ENCODE peak calls at places on chromosomes 12 and 14, in four cellular contexts. C is K562, H is endothelial cell of umbilical vein, D is HCT116. R is an unnamed sample.

GRCh38 chr12:131511391-131511802 is 199.5 kb upstream of the SFSWAP start:
- DNase-seq in C (no peak), H (peak), D (peak), R (peak)

GRCh38 chr14:100078997-100079561 is 13.9 kb downstream of the EVL start:
- DNase-seq in C (peak), H (peak), D (no peak), R (peak)

GRCh38 chr14:47262801-47263200 is 412.6 kb downstream of the MDGA2 start:
- DNase-seq in C (no peak), H (no peak), D (no peak), R (no peak)

GRCh38 chr12:85588221-85588620 is 248.0 kb downstream of the RASSF9 start:
- DNase-seq in C (no peak), H (peak), D (no peak), R (no peak)

GRCh38 chr14:32331227-32331597 is 2.1 kb downstream of the AKAP6 start:
- DNase-seq in C (peak), H (no peak), D (no peak), R (no peak)

GRCh38 chr12:121807656-121808347 is 4.0 kb downstream of the SETD1B start:
- DNase-seq in C (no peak), H (no peak), D (no peak), R (no peak)

GRCh38 chr14:56271988-56272387 is 153.8 kb downstream of the PELI2 start:
- DNase-seq in C (no peak), H (peak), D (no peak), R (no peak)

GRCh38 chr12:116878567-116879508 is 2.4 kb downstream of the HRK start:
- DNase-seq in C (no peak), H (no peak), D (no peak), R (no peak)

GRCh38 chr14:77062261-77062660 is 33.8 kb upstream of the IRF2BPL start:
- DNase-seq in C (no peak), H (no peak), D (no peak), R (no peak)

GRCh38 chr14:39268393-39268792 is 34.7 kb downstream of the MIA2 start:
- DNase-seq in C (peak), H (no peak), D (no peak), R (no peak)

GRCh38 chr12:11998944-11999315 is 71.8 kb upstream of the BCL2L14 start:
- DNase-seq in C (no peak), H (no peak), D (no peak), R (no peak)

GRCh38 chr12:2689879-2690278 is 104.9 kb upstream of the FKBP4 start:
- DNase-seq in C (no peak), H (no peak), D (no peak), R (no peak)

GRCh38 chr14:74941676-74942097 is 13.7 kb downstream of the PGF start:
- DNase-seq in C (peak), H (peak), D (no peak), R (no peak)

GRCh38 chr14:89550761-89551283 is 133.8 kb upstream of the FOXN3 start:
- DNase-seq in C (no peak), H (no peak), D (no peak), R (no peak)

GRCh38 chr12:15982471-15982870 is 71.3 kb downstream of the DERA start:
- DNase-seq in C (no peak), H (peak), D (no peak), R (no peak)

DNA sequence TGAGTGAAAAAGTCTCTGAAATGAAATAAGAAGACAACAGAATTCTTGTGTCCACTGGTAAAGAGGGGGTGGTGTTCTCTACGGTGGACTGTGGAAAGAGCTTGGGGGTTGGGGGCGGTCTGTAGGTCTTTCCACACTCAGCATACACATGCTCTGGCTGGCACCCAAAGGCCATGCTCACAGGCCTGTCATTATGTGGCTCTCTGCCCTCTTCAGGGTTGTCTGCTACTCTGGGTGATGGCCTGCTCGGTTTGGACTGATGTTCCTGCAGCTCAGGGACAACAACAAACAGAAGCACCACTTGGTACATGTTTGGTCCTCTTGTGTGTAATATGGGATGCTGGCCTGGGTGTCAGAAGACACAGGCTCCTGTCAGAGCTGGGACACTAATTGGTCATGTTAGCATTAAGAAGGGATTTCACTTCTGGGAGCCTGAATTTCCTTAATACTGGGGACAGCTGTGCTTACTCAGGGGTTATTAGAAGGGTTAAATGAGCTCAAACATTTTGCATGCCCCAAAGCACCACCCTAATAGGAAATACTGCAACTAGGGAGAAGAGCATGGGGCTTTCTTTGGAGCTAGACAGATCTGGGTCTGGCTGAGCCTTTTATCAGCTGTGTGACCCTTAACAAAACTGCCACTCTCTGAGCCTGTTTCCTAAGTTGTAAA is 32.8 kb upstream of the SELPLG start:
- DNase-seq in C (no peak), H (no peak), D (no peak), R (no peak)
- H3K9ac ChIP-seq in C (no peak), H (no peak), D (no peak), R (no peak)

GRCh38 chr12:53744730-53745129 is 7.0 kb downstream of the CISTR start:
- DNase-seq in C (no peak), H (no peak), D (no peak), R (no peak)

GRCh38 chr12:53744130-53744441 is 7.7 kb downstream of the CISTR start:
- DNase-seq in C (no peak), H (no peak), D (no peak), R (no peak)

GRCh38 chr12:53748072-53748840 is 3.5 kb downstream of the CISTR start:
- DNase-seq in C (no peak), H (no peak), D (no peak), R (no peak)

GRCh38 chr12:53743277-53744129 is 8.3 kb downstream of the CISTR start:
- DNase-seq in C (peak), H (peak), D (no peak), R (peak)

GRCh38 chr12:53746592-53747491 is 4.9 kb downstream of the CISTR start:
- DNase-seq in C (peak), H (peak), D (peak), R (peak)
- TF ChIP-seq EZH2 in C (no peak), H (no peak), D (no peak), R (no peak)

DNA sequence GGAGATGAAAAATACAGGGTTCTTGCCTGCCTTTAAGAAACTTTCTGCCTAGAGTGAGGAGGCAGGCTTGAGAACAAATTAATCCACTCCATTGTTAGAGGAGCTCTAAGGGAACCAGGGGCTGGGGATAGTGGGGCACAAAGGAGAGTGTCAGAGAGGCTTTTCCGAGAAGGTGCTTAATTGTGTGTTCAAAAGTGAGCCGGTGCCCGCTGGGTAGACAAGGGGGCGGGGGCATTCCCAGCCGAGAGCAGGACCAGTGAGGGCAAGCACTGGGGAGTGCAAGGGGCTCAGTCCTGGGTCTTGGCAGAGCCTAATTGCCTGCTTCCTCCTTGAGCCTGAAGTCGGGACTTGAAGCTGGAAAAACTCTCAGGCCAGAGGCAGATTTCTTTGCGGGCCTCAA is 377.4 kb downstream of the ETNK1 start:
- DNase-seq in C (no peak), H (no peak), D (no peak), R (no peak)
- H2AFZ ChIP-seq in C (no peak), H (no peak), D (no peak), R (no peak)

GRCh38 chr14:58639842-58640484 is 2.2 kb downstream of the DACT1 start:
- DNase-seq in C (peak), H (peak), D (peak), R (no peak)
- H3K9ac ChIP-seq in C (no peak), H (no peak), D (no peak), R (no peak)

GRCh38 chr12:67797769-67798168 is 149.2 kb downstream of the DYRK2 start:
- DNase-seq in C (no peak), H (no peak), D (no peak), R (no peak)
- TF ChIP-seq EZH2 in C (no peak), H (no peak), D (no peak), R (no peak)

GRCh38 chr14:65976771-65977170 is 509.4 kb upstream of the CCDC196 start:
- DNase-seq in C (no peak), H (no peak), D (no peak), R (no peak)

GRCh38 chr14:65981192-65981843 is 504.9 kb upstream of the CCDC196 start:
- DNase-seq in C (no peak), H (no peak), D (no peak), R (no peak)

GRCh38 chr14:65972891-65973290 is 513.3 kb upstream of the CCDC196 start:
- DNase-seq in C (no peak), H (no peak), D (no peak), R (no peak)

GRCh38 chr14:65972346-65972745 is 513.8 kb upstream of the CCDC196 start:
- DNase-seq in C (no peak), H (no peak), D (no peak), R (no peak)

DNA sequence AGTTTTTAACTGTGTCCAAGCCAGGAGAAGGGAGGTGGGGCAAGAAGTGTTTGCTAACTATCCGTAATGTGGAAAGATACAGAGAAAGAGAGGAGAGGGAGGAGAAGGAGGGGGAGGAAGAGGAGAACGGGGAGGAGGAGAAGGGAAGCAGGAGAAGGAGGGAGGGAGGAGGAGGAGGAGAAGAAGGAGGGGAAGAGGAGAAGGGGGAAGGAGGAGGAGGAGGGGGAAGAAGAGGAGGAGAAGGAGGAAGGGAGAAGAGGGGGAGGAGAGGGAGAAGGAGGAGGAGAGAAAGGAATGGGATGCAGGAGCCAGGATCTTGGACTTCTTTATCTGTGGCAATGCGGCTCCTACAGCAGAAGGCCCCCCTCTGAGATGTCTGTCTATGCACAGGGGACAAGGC is 510.3 kb upstream of the CCDC196 start:
- DNase-seq in C (no peak), H (no peak), D (no peak), R (no peak)
- H2AFZ ChIP-seq in C (no peak), H (no peak), D (no peak), R (no peak)

DNA sequence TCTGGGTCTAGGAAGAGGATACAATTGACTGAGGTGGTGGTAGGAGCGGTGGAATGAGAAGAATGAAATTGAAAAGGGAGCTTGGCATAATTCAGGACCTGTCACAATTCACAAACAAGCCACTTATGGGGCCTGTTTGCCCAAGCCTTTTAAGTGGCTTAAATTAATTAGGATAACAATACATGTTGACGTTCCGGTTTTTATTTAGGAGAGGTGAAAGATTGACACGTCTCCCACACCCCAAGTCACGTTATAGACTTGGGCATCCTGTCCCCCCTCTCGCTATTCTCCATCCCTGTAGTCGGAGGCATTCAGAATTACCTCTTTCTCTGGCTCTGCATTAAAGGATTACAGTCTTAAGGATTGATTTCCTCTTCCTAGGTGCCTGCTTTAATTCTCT is 954 bp upstream of the CALCOCO1 start:
- DNase-seq in C (no peak), H (no peak), D (no peak), R (no peak)
- H3K9ac ChIP-seq in C (peak), H (no peak), D (no peak), R (peak)

DNA sequence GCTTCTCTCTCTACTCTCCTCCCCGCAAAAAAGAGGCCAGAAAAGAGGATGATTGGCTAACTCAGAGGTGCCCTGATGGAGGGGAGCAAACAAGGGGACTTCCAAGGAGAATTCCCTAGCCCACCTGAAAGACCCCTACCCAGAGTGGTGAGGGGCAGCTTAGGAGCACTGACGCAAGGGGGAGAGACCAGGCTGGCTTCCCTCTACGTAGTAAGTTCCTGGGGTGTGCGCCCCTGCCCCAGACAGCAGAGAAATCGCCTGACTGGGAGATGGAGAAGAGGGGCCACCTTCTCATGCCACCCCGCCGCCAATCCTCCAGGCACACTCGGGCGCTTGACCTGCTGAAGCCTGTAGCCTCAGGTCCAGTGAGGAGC is 2.1 kb upstream of the DIO3 start:
- DNase-seq in C (no peak), H (no peak), D (no peak), R (no peak)
- TF ChIP-seq EZH2 in C (no peak), H (no peak), D (no peak), R (no peak)

GRCh38 chr14:81402123-81402495 is 2.0 kb upstream of the STON2 start:
- DNase-seq in C (peak), H (no peak), D (no peak), R (no peak)
- H2AFZ ChIP-seq in C (no peak), H (no peak), D (no peak), R (no peak)

GRCh38 chr14:68788275-68789001 is 4.4 kb downstream of the ZFP36L1 start:
- DNase-seq in C (no peak), H (peak), D (no peak), R (no peak)
- H3K9ac ChIP-seq in C (no peak), H (peak), D (peak), R (no peak)